ENCODE peak calls at places on chromosomes 16 and 17, in seven cellular contexts. R, I, P, O, X, A and F are unnamed samples.

GRCh38 chr17:41907185-41907556 is 11.6 kb downstream of the ACLY start:
- DNase-seq in O (peak; percentile 79), A (no peak), X (no peak), P (no peak), I (no peak), R (peak; percentile 39), F (no peak)

GRCh38 chr16:65510850-65511249 is 389.0 kb upstream of the CDH11 start:
- DNase-seq in A (no peak), R (no peak), X (no peak), O (no peak), P (no peak), I (no peak), F (peak; percentile 28)

GRCh38 chr17:80474231-80474932 is 2.0 kb downstream of the NPTX1 start:
- DNase-seq in A (no peak), O (peak; percentile 51), P (peak; percentile 67), R (peak; percentile 83), I (peak; percentile 58), X (no peak), F (peak; percentile 46)

GRCh38 chr17:10775740-10776333 is 28.1 kb downstream of the TMEM238L start:
- DNase-seq in I (no peak), P (no peak), A (no peak), O (no peak), R (no peak), X (no peak), F (no peak)

GRCh38 chr17:12987120-12987519 is 30.7 kb downstream of the ELAC2 start:
- DNase-seq in A (no peak), O (no peak), X (peak; percentile 31), I (no peak), R (no peak), P (peak; percentile 75), F (no peak)

GRCh38 chr16:27199235-27199586 is 4.1 kb upstream of the KDM8 start:
- DNase-seq in I (no peak), X (no peak), R (no peak), P (no peak), A (peak; percentile 31), O (no peak), F (no peak)

GRCh38 chr16:67177743-67178699 is 5.7 kb downstream of the MATCAP1 start:
- DNase-seq in R (peak; percentile 86), O (peak; percentile 85), A (peak; percentile 82), I (peak; percentile 93), X (peak; percentile 98), P (peak; percentile 87), F (peak; percentile 91)

GRCh38 chr17:7716299-7716886 is 1.2 kb upstream of the DNAH2 start:
- DNase-seq in A (no peak), R (no peak), X (peak; percentile 25), P (no peak), I (no peak), O (no peak), F (peak; percentile 6)

GRCh38 chr16:79253100-79253631 is 347.4 kb downstream of the MAF start:
- DNase-seq in O (no peak), R (no peak), A (no peak), P (no peak), X (no peak), I (no peak), F (peak; percentile 59)

GRCh38 chr17:69533481-69534234 is 119.2 kb downstream of the MAP2K6 start:
- DNase-seq in A (no peak), I (no peak), P (no peak), R (no peak), O (no peak), X (peak; percentile 48), F (no peak)

GRCh38 chr17:3980381-3980975 is 16.2 kb upstream of the ATP2A3 start:
- DNase-seq in I (no peak), O (no peak), X (no peak), P (no peak), A (no peak), R (no peak), F (no peak)

GRCh38 chr16:78392585-78393195 is 293.2 kb downstream of the WWOX start:
- DNase-seq in O (no peak), X (no peak), A (no peak), P (no peak), R (no peak), I (no peak), F (no peak)

GRCh38 chr17:69679839-69680238 is 265.3 kb downstream of the MAP2K6 start:
- DNase-seq in R (no peak), I (no peak), X (no peak), P (no peak), O (no peak), A (no peak), F (no peak)

GRCh38 chr17:15442316-15443185 is 24.9 kb downstream of the CDRT4 start:
- DNase-seq in P (no peak), R (no peak), X (no peak), I (no peak), A (no peak), O (no peak), F (no peak)

GRCh38 chr17:68349157-68349556 is 57.9 kb downstream of the ARSG start:
- DNase-seq in A (no peak), P (no peak), I (no peak), X (no peak), O (no peak), R (no peak), F (no peak)

GRCh38 chr17:59527931-59528330 is 37.5 kb upstream of the DHX40 start:
- DNase-seq in R (no peak), O (no peak), X (no peak), A (no peak), P (no peak), I (no peak), F (no peak)

GRCh38 chr16:70634861-70635260 is 11.5 kb upstream of the IL34 start:
- DNase-seq in O (peak; percentile 51), I (no peak), P (no peak), R (no peak), X (no peak), A (no peak), F (no peak)

GRCh38 chr17:58273453-58274104 is 7.2 kb downstream of the MPO start:
- DNase-seq in P (no peak), I (no peak), O (no peak), R (no peak), A (no peak), X (no peak), F (no peak)

GRCh38 chr17:31696184-31696602 is 162.9 kb downstream of the COPRS start:
- DNase-seq in X (peak; percentile 59), I (no peak), P (peak; percentile 94), A (no peak), R (no peak), O (peak; percentile 97), F (peak; percentile 83)

GRCh38 chr17:15263206-15263579 is 1.9 kb downstream of the PMP22 start:
- DNase-seq in A (no peak), O (peak; percentile 94), R (peak; percentile 64), I (no peak), X (peak; percentile 76), P (peak; percentile 73), F (peak; percentile 77)

DNA sequence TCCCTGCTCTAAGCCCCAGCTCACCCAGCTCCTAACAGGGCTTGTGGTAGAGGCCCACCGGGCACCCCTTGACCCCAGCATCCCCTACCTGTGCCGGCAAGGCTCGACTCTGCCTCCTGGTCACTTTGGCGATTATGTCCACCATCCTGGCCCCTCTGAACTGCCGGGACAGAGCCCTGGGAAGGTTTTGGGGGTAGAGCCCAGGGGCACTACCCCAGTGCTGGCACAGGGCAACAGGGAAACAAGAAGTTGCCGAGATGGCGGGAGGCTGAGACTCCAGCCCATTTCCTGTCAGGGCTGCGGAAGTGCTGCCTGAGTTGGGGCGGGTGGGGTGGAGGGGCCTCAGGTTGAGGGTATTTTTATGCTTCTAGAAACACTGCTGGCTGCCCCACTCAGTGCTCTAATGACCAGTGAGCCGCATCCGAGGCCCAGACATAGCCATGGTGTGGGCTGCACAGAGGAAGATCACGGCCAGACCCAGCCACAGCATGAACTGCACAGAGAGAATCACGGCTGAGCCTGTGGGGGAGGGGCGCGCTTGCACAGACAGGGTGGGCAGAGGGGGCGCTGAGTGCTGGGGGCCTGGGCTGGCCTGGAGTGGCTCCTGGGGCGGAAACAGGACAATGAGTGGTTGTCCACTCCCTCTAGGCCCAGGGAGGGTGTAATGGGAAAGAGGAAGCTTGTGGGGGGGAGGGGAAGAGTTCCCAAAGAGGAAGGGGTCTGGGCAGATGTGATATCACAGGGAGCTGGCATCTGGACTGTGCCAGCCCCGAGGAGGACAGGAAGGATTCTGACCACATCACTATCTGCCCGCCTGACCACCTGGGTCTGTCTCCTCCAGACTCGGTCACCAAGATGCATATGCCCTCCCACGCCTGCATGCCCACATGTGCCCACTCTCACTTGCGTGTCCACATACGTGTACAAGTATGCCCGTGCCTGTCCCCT is 22.3 kb downstream of the ARHGAP27 start:
- DNase-seq in I (no peak), O (no peak), P (no peak), A (peak; percentile 57), R (no peak), X (no peak), F (no peak)
- TF ChIP-seq EZH2phosphoT487 in I (no peak), O (no peak), P (no peak), A (no peak), R (no peak), X (no peak), F (no peak)

DNA sequence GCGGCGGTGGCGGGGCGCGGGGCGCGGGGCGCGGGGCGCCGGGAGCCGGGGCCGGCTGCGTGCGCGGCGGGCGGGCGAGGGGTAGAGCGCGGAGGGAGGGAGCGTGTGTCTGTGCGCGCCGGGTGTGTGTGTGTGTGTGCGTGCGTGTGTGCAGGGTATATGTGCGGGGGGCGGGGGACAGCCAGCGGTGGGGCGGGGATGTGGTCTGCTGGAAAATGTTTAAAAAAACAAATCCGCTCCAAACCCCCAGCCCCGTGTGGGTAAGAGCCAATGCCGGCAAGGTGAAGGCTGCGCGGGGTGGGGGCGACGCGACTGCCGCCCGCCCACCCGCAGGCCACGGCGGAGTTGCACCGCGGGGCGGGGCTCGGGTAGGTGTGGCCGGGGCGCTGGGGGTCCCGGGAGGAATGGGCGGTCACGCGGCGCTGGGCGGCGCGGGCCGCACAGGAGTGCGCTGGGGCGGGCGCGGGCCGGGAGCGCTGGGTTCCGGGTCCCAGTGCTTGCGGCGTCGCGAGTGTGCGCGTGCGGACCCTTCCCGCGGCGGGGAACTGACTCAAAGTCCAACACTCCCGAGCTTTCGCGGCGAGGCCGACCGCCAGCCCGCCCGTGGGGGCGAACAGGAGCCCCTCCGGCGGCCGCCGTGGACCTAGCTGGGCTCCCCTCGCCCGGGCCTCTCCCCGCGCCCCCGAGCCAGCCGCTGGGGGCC is at the start of gene CYGB:
- DNase-seq in X (peak; percentile 69), I (no peak), R (no peak), P (peak; percentile 70), A (no peak), O (peak; percentile 32), F (peak; percentile 64)
- TF ChIP-seq EZH2 in X (peak; percentile 54), I (no peak), R (no peak), P (peak; percentile 77), A (no peak), O (peak; percentile 63), F (no peak)

GRCh38 chr16:31876955-31877828 is 3.6 kb downstream of the ZNF267 start:
- DNase-seq in I (no peak), A (peak; percentile 80), R (peak; percentile 80), O (peak; percentile 92), P (no peak), X (no peak), F (peak; percentile 63)
- TF ChIP-seq EZH2phosphoT487 in I (no peak), A (no peak), R (no peak), O (no peak), P (no peak), X (no peak), F (no peak)

GRCh38 chr16:53176434-53176833 is 121.6 kb downstream of the CHD9 start:
- DNase-seq in R (no peak), P (no peak), X (no peak), O (no peak), I (no peak), A (no peak), F (no peak)
- TF ChIP-seq EZH2 in R (no peak), P (no peak), X (no peak), O (no peak), I (no peak), A (no peak), F (no peak)